ENCODE peak calls at places on chromosomes 5 and 9, in five cellular contexts. D is body of pancreas, X is Peyer's patch, M is endothelial cell, B is HFFc6. V is an unnamed sample.

GRCh38 chr9:89405832-89406231 is 87.5 kb downstream of the SECISBP2 start:
- DNase-seq in D (no peak), X (peak; percentile 80), M (no peak), B (no peak), V (peak; percentile 40)

GRCh38 chr9:72294952-72295351 is 70.1 kb downstream of the ZFAND5 start:
- DNase-seq in D (peak; percentile 36), X (no peak), M (no peak), B (no peak), V (no peak)

GRCh38 chr9:96483197-96483596 is 33.2 kb downstream of the HABP4 start:
- DNase-seq in D (no peak), X (no peak), M (no peak), B (no peak), V (no peak)

GRCh38 chr9:130565792-130566191 is 13.6 kb upstream of the FUBP3 start:
- DNase-seq in D (no peak), X (no peak), M (no peak), B (no peak), V (no peak)

GRCh38 chr9:110650261-110650660 is 18.3 kb upstream of the MUSK start:
- DNase-seq in D (no peak), X (no peak), M (no peak), B (peak; percentile 86), V (no peak)

GRCh38 chr5:103120607-103121200 is 603 bp downstream of the PPIP5K2 start:
- DNase-seq in D (no peak), X (no peak), M (no peak), B (no peak), V (peak; percentile 44)

GRCh38 chr5:135031813-135032612 is 2.0 kb downstream of the PITX1 start:
- DNase-seq in D (no peak), X (no peak), M (no peak), B (no peak), V (no peak)

GRCh38 chr5:14726066-14726838 is 61.7 kb downstream of the OTULIN start:
- DNase-seq in D (no peak), X (no peak), M (no peak), B (peak; percentile 35), V (no peak)

GRCh38 chr9:96052703-96053102 is 177.2 kb downstream of the ERCC6L2 start:
- DNase-seq in D (no peak), X (no peak), M (no peak), B (no peak), V (no peak)

GRCh38 chr9:38768351-38768761 is 48.4 kb upstream of the FAM240B start:
- DNase-seq in D (no peak), X (no peak), M (no peak), B (no peak), V (no peak)

GRCh38 chr5:179137001-179137642 is 76.9 kb downstream of the ZNF354C start:
- DNase-seq in D (no peak), X (no peak), M (no peak), B (no peak), V (no peak)

GRCh38 chr5:165325201-165325600 is 1819.8 kb downstream of the MAT2B start:
- DNase-seq in D (no peak), X (no peak), M (no peak), B (no peak), V (no peak)

GRCh38 chr5:94375801-94376200 is 242.6 kb downstream of the KIAA0825 start:
- DNase-seq in D (no peak), X (no peak), M (no peak), B (no peak), V (no peak)

GRCh38 chr9:9631302-9631701 is 981.5 kb downstream of the PTPRD start:
- DNase-seq in D (no peak), X (no peak), M (no peak), B (no peak), V (no peak)

GRCh38 chr5:142175461-142176142 is 67.0 kb downstream of the NDFIP1 start:
- DNase-seq in D (no peak), X (no peak), M (no peak), B (no peak), V (no peak)

GRCh38 chr5:31854181-31854624 is 215.3 kb downstream of the PDZD2 start:
- DNase-seq in D (peak; percentile 14), X (no peak), M (peak; percentile 48), B (no peak), V (no peak)

GRCh38 chr5:135116146-135116545 is 82.1 kb upstream of the PITX1 start:
- DNase-seq in D (no peak), X (no peak), M (no peak), B (no peak), V (no peak)

GRCh38 chr9:14417230-14417629 is 103.3 kb upstream of the NFIB start:
- DNase-seq in D (no peak), X (no peak), M (no peak), B (no peak), V (no peak)

GRCh38 chr9:91177661-91178280 is 183.9 kb downstream of the AUH start:
- DNase-seq in D (peak; percentile 6), X (peak; percentile 52), M (no peak), B (no peak), V (no peak)

GRCh38 chr5:111463304-111463703 is 49.0 kb downstream of the STARD4 start:
- DNase-seq in D (no peak), X (no peak), M (no peak), B (no peak), V (no peak)

GRCh38 chr5:55544341-55544740 is 9.6 kb upstream of the PLPP1 start:
- DNase-seq in D (no peak), X (no peak), M (no peak), B (no peak), V (no peak)

GRCh38 chr9:101495810-101496209 is 37.8 kb upstream of the RNF20 start:
- DNase-seq in D (no peak), X (no peak), M (no peak), B (peak; percentile 65), V (no peak)

GRCh38 chr9:19381656-19382055 is 1.6 kb upstream of the RPS6 start:
- DNase-seq in D (no peak), X (no peak), M (no peak), B (no peak), V (no peak)

GRCh38 chr9:69223605-69224004 is 49.5 kb downstream of the TJP2 start:
- DNase-seq in D (no peak), X (no peak), M (peak; percentile 57), B (peak; percentile 78), V (peak; percentile 39)

GRCh38 chr5:131595088-131596033 is 39.7 kb downstream of the RAPGEF6 start:
- DNase-seq in D (no peak), X (no peak), M (no peak), B (no peak), V (no peak)

GRCh38 chr9:121634800-121635261 is 16.6 kb upstream of the DAB2IP start:
- DNase-seq in D (no peak), X (no peak), M (peak; percentile 73), B (no peak), V (no peak)
- TF ChIP-seq CTCF in D (peak; percentile 45), X (no peak), M (peak; percentile 39), B (peak; percentile 65), V (no peak)

DNA sequence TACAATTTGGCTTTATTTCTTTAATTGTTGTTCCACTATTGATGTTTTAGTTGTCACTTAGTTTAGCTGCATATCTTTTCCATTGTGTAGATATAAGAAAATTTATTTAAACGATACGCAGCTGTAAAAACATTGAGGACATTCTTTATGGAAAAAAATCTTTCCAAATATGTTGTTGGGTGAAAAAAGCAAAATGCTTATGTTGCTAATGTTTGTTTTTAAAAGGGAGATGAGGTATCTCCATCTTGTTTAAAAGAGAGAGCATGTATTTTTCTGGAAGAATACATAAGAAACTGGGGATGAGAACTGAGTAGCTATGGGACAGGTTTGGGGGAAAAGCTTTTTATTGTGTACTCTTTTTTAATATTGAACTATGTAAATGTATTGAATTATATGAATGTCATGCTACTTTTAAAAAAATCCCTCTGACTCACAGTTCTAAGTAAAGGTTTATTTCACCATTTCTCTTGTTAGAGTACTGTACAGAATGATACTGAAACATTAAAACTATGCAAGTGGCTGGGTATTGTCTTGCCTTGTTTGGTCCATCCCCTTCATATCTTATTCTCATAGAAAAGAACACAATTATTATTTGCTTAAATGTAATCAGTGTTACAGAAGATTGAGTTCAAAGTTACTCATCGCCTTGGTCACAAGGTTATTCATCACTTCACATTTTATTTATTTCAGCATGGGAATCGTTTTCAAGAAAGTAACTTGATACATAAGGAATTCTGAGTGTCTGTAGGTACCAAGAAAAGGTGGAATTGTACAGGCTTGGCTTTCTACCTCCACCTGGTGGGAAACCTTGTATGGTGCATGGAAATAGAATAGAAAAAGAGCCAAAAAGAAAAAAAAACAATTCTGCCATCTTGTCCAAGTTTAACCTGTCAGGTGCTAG is 85.8 kb downstream of the RIC1 start:
- DNase-seq in D (no peak), X (no peak), M (peak; percentile 8), B (peak; percentile 19), V (no peak)
- TF ChIP-seq CTCF in D (peak; percentile 37), X (no peak), M (peak; percentile 63), B (peak; percentile 72), V (no peak)

DNA sequence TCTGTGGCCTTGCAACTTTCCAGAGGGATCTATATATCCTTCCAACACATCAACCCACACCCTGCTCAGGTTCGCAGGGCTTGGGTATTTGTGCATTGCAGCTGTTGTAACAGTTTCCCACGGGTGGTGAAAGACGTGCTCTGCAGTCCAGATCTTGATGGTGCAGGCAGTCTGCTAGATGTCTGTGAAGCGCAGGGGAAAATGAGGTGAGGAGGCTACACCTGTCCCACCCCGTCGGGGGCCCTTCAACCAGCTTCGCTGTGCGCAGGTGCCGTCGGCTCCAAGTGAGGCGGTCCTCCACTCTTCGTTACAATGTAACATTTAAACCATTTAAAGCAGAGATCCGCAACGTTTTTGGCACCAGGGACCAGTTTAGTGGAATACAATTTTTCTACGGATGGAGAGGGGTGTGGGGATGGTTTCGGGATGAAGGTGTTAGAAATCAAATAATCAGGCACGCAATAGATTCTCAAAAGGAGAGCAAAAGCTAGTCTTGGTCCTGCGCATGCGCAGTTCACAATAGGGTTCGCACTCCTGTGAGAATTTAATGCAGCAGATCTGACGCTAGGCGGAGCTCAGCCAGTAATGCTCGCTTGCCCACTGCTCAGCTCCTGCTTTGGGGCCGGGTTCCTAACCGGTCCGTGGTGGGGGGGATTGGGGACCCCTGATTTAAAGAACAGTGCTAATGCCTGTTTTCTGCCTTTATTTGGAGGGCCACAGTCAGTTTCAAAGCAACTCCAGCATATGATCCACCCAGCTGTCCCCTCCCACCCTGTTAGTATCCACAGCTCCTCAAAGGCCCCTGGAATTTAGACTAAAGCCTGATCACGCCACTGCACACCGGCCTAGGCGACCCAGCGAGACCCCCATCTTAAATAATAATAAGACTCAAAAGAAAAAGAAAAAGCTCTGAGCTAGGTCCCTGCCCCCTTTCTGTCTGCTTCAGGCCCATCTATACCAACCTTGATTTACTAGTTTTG is 97.1 kb upstream of the SELENOP start:
- DNase-seq in D (peak; percentile 89), X (peak; percentile 87), M (peak; percentile 87), B (peak; percentile 74), V (peak; percentile 86)
- TF ChIP-seq CTCF in D (peak; percentile 87), X (peak; percentile 72), M (peak; percentile 79), B (peak; percentile 82), V (peak; percentile 74)

GRCh38 chr5:115842089-115842881 is 550 bp downstream of the AP3S1 start:
- DNase-seq in D (no peak), X (peak; percentile 37), M (peak; percentile 75), B (peak; percentile 42), V (peak; percentile 31)
- TF ChIP-seq CTCF in D (peak; percentile 11), X (no peak), M (no peak), B (peak; percentile 61), V (no peak)